ENCODE peak calls at places on chromosomes 2 and 18, in five cellular contexts. V, M, G, P and D are unnamed samples.

GRCh38 chr18:57436965-57437333 is 1.8 kb downstream of the ONECUT2 start:
- DNase-seq in P (no peak), G (no peak), V (no peak), M (no peak), D (no peak)

GRCh38 chr2:15820927-15821326 is 119.4 kb upstream of the MYCN start:
- DNase-seq in P (no peak), G (no peak), V (no peak), M (no peak), D (no peak)

GRCh38 chr2:175690113-175690716 is 311.9 kb downstream of the LNPK start:
- DNase-seq in M (no peak), V (no peak), G (peak), P (peak), D (peak)

GRCh38 chr2:30747206-30747605 is 60.0 kb downstream of the CAPN13 start:
- DNase-seq in V (peak), M (no peak), P (peak), G (no peak), D (no peak)

GRCh38 chr18:24022141-24022540 is 7.6 kb downstream of the TTC39C start:
- DNase-seq in V (no peak), M (no peak), G (no peak), P (no peak), D (peak)

GRCh38 chr2:190682168-190682567 is 33.3 kb downstream of the NAB1 start:
- DNase-seq in M (no peak), G (no peak), V (no peak), P (no peak), D (peak)

GRCh38 chr2:112765251-112765650 is 842 bp upstream of the CKAP2L start:
- DNase-seq in V (no peak), M (no peak), P (no peak), G (no peak), D (no peak)

GRCh38 chr2:71190959-71191943 is 35.7 kb downstream of the PAIP2B start:
- DNase-seq in G (no peak), P (no peak), V (no peak), M (no peak), D (peak)

GRCh38 chr2:19021100-19021476 is 337.3 kb downstream of the OSR1 start:
- DNase-seq in G (no peak), P (no peak), M (no peak), V (no peak), D (peak)

GRCh38 chr2:161171595-161171929 is 11.3 kb downstream of the TANK start:
- DNase-seq in M (no peak), V (no peak), G (no peak), P (no peak), D (no peak)

GRCh38 chr18:49814147-49814499 is 790 bp upstream of the ACAA2 start:
- DNase-seq in M (peak), V (no peak), P (peak), G (peak), D (peak)

GRCh38 chr2:237472909-237473308 is 14.1 kb upstream of the MLPH start:
- DNase-seq in M (no peak), V (no peak), G (no peak), P (no peak), D (no peak)

GRCh38 chr2:128421861-128422311 is 103.2 kb upstream of the HS6ST1 start:
- DNase-seq in G (peak), P (no peak), V (peak), M (no peak), D (no peak)

GRCh38 chr2:223528036-223528435 is 74.1 kb downstream of the SCG2 start:
- DNase-seq in M (no peak), V (no peak), P (no peak), G (no peak), D (peak)

GRCh38 chr2:64731746-64732145 is 78.0 kb upstream of the SERTAD2 start:
- DNase-seq in P (no peak), M (no peak), G (no peak), V (no peak), D (no peak)

GRCh38 chr2:214899751-214900150 is 90.3 kb upstream of the BARD1 start:
- DNase-seq in V (no peak), G (no peak), P (no peak), M (no peak), D (no peak)

GRCh38 chr18:63377275-63377980 is 10.4 kb upstream of the KDSR start:
- DNase-seq in M (no peak), P (no peak), V (no peak), G (no peak), D (no peak)

GRCh38 chr18:11096839-11097750 is 52.3 kb downstream of the PIEZO2 start:
- DNase-seq in M (no peak), P (no peak), G (no peak), V (no peak), D (no peak)

GRCh38 chr2:66569321-66569851 is 134.5 kb downstream of the MEIS1 start:
- DNase-seq in G (no peak), V (no peak), M (no peak), P (no peak), D (peak)

GRCh38 chr2:186554850-186555785 is 34.7 kb upstream of the ITGAV start:
- DNase-seq in V (no peak), M (no peak), P (no peak), G (no peak), D (peak)

GRCh38 chr2:239928457-239929350 is 96.4 kb downstream of the NDUFA10 start:
- DNase-seq in M (peak), V (peak), P (no peak), G (no peak), D (no peak)

GRCh38 chr2:148970393-148970792 is 68.1 kb upstream of the LYPD6B start:
- DNase-seq in G (no peak), M (no peak), V (no peak), P (no peak), D (no peak)

GRCh38 chr2:237935740-237936452 is 30.9 kb upstream of the UBE2F start:
- DNase-seq in G (no peak), V (peak), P (no peak), M (no peak), D (peak)

GRCh38 chr2:27727257-27727656 is 44.3 kb upstream of the MRPL33 start:
- DNase-seq in V (no peak), P (peak), G (no peak), M (no peak), D (no peak)

GRCh38 chr18:79432376-79433120 is 36.8 kb downstream of the NFATC1 start:
- DNase-seq in M (no peak), G (no peak), V (no peak), P (no peak), D (no peak)

GRCh38 chr2:119678021-119678656 is 862 bp upstream of the TMEM177 start:
- DNase-seq in P (peak), V (peak), M (no peak), G (no peak), D (no peak)

GRCh38 chr2:239365071-239365781 is 35.6 kb downstream of the HDAC4 start:
- DNase-seq in M (no peak), G (no peak), P (no peak), V (no peak), D (no peak)

GRCh38 chr18:58847383-58848071 is 17.1 kb upstream of the ZNF532 start:
- DNase-seq in M (peak), V (peak), G (no peak), P (no peak), D (no peak)

GRCh38 chr2:219540784-219541504 is 2.7 kb downstream of the CHPF start:
- DNase-seq in V (no peak), P (no peak), M (no peak), G (no peak), D (no peak)

GRCh38 chr2:37561615-37562569 is 109.5 kb downstream of the CDC42EP3 start:
- DNase-seq in P (no peak), M (peak), G (no peak), V (no peak), D (peak)

GRCh38 chr2:231614559-231615057 is 21.9 kb downstream of the TEX44 start:
- DNase-seq in P (no peak), V (peak), G (no peak), M (peak), D (no peak)

DNA sequence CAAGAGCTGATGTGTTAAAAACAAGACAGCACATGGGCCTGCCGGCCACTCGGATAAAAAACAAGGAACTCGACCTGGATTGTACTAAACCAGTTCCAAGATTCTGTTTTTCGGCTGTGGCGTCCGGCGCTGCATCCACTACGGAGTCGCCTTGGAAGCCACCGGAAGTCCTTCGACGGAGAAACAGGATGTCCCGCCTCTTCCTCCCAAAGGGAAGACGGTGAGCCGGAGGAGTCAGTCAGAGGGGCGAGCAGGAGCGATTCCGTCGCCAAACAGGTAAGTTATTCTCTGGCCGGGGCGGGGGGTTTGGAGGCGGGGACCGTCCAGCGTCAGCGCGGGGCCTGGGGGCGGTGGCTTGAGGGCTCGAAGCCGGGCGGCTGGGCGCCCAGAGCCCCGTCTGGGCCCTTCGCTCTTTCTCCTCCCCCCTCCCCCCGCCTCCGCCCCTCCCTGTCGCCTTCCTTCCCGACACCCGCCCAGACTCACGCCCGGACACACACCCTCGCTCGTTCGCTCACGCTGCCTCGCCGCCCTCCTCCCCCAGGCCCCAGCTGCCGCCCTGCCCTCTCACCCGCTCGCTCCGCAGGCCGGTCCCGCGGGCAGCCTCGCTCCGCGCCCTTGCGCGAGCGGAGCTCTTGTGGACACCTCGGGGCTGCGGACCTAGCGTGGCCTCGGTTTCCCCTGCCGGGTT is at the start of gene ZNF407:
- DNase-seq in V (peak), M (peak), P (peak), G (peak), D (peak)
- TF ChIP-seq POLR2A in V (no peak), M (peak), P (peak), G (peak), D (peak)

GRCh38 chr2:98508690-98509054 is 64.0 kb downstream of the INPP4A start:
- DNase-seq in G (peak), V (peak), M (no peak), P (peak), D (peak)
- TF ChIP-seq POLR2A in G (no peak), V (no peak), M (no peak), P (peak), D (no peak)

GRCh38 chr18:42619771-42620170 is 495.7 kb downstream of the RIT2 start:
- DNase-seq in M (no peak), V (no peak), P (no peak), G (no peak), D (no peak)

GRCh38 chr18:42617086-42617725 is 498.3 kb downstream of the RIT2 start:
- DNase-seq in P (no peak), M (no peak), V (no peak), G (no peak), D (no peak)

GRCh38 chr18:42620585-42620984 is 494.9 kb downstream of the RIT2 start:
- DNase-seq in P (no peak), V (no peak), M (no peak), G (no peak), D (no peak)

GRCh38 chr18:42611134-42611533 is 504.4 kb downstream of the RIT2 start:
- DNase-seq in V (no peak), M (no peak), G (no peak), P (no peak), D (no peak)

GRCh38 chr18:42614619-42615293 is 500.7 kb downstream of the RIT2 start:
- DNase-seq in M (no peak), V (no peak), G (no peak), P (no peak), D (no peak)
- TF ChIP-seq POLR2A in M (no peak), V (no peak), G (no peak), P (no peak), D (no peak)

GRCh38 chr2:181454990-181455520 is 2.1 kb upstream of the ITGA4 start:
- DNase-seq in P (no peak), V (no peak), M (no peak), G (no peak), D (no peak)

GRCh38 chr2:181457741-181458425 is 697 bp downstream of the ITGA4 start:
- DNase-seq in G (peak), M (no peak), V (peak), P (peak), D (peak)

GRCh38 chr2:181456660-181457120 is 496 bp upstream of the ITGA4 start:
- DNase-seq in P (peak), G (no peak), V (peak), M (no peak), D (peak)

GRCh38 chr2:181458881-181459280 is 1.7 kb downstream of the ITGA4 start:
- DNase-seq in V (no peak), P (no peak), M (no peak), G (no peak), D (no peak)

DNA sequence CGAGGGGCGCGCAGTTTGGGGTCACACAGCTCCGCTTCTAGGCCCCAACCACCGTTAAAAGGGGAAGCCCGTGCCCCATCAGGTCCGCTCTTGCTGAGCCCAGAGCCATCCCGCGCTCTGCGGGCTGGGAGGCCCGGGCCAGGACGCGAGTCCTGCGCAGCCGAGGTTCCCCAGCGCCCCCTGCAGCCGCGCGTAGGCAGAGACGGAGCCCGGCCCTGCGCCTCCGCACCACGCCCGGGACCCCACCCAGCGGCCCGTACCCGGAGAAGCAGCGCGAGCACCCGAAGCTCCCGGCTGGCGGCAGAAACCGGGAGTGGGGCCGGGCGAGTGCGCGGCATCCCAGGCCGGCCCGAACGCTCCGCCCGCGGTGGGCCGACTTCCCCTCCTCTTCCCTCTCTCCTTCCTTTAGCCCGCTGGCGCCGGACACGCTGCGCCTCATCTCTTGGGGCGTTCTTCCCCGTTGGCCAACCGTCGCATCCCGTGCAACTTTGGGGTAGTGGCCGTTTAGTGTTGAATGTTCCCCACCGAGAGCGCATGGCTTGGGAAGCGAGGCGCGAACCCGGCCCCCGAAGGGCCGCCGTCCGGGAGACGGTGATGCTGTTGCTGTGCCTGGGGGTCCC is at the start of gene ITGA4:
- DNase-seq in V (peak), P (peak), M (peak), G (peak), D (peak)
- TF ChIP-seq POLR2A in V (no peak), P (peak), M (no peak), G (no peak), D (no peak)

DNA sequence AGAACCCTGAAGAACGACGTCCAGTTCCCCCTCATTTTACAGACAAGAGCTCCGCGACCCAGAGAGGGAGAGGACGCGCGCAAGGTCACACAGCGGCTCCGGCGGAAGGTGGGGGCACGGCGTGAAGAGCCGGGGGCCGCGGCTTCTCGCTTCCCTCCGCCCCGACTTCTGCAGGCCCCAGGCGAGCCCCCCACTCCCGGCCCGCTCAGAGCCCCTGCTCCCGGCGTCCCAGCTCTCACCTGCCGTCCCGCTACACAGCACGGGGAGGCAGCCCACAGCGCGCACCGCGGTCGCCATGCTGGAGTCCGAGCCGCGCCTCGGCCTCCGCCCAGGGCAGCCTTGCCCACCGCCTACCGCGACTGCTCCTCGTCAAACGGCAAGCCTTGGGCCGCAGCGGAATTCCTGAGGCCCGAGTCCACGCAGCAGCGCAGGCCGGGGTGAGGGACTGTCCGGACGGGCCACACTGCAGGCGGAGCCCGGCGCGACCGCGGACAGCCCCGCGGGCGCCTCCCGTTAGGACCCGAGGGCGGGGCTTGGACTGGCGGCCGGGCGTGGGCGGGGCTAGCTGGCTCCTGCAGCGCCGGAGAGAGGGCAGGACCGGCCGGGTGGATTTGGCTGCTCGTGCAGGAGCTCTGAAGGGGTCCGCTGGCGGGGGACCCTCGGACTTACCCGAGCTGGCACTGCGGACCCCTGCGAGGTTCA is at the start of gene MRPS5:
- DNase-seq in V (peak), G (peak), M (peak), P (peak), D (peak)
- TF ChIP-seq POLR2A in V (no peak), G (no peak), M (peak), P (peak), D (peak)